ENCODE peak calls at places on chromosomes 1 and 21, in five cellular contexts. One of them, this sample, is unnamed.

GRCh38 chr1:97571760-97572159 is 349.1 kb downstream of the DPYD start:
- DNase-seq in dorsolateral prefrontal cortex: no peak
- DNase-seq in HTR-8/SVneo: no peak
- DNase-seq in activated CD8-positive, alpha-beta memory T cell treated with anti-CD3 and anti-CD28 coated beads for 1 hour: no peak
- DNase-seq in glutamatergic neuron: no peak
- DNase-seq in this sample: no peak

GRCh38 chr1:230516890-230517289 is 90.8 kb upstream of the PGBD5 start:
- DNase-seq in glutamatergic neuron: no peak
- DNase-seq in activated CD8-positive, alpha-beta memory T cell treated with anti-CD3 and anti-CD28 coated beads for 1 hour: no peak
- DNase-seq in HTR-8/SVneo: no peak
- DNase-seq in dorsolateral prefrontal cortex: no peak
- DNase-seq in this sample: no peak

GRCh38 chr1:68011786-68012375 is 38.5 kb downstream of the DIRAS3 start:
- DNase-seq in glutamatergic neuron: no peak
- DNase-seq in activated CD8-positive, alpha-beta memory T cell treated with anti-CD3 and anti-CD28 coated beads for 1 hour: no peak
- DNase-seq in dorsolateral prefrontal cortex: no peak
- DNase-seq in HTR-8/SVneo: no peak
- DNase-seq in this sample: no peak

GRCh38 chr1:229819091-229819490 is 193.0 kb downstream of the URB2 start:
- DNase-seq in glutamatergic neuron: no peak
- DNase-seq in dorsolateral prefrontal cortex: no peak
- DNase-seq in activated CD8-positive, alpha-beta memory T cell treated with anti-CD3 and anti-CD28 coated beads for 1 hour: no peak
- DNase-seq in HTR-8/SVneo: no peak
- DNase-seq in this sample: no peak

GRCh38 chr1:173779946-173780345 is 44.5 kb upstream of the DARS2 start:
- DNase-seq in dorsolateral prefrontal cortex: no peak
- DNase-seq in activated CD8-positive, alpha-beta memory T cell treated with anti-CD3 and anti-CD28 coated beads for 1 hour: no peak
- DNase-seq in HTR-8/SVneo: no peak
- DNase-seq in glutamatergic neuron: no peak
- DNase-seq in this sample: no peak

GRCh38 chr1:67704351-67704750 is 19.4 kb downstream of the GADD45A start:
- DNase-seq in dorsolateral prefrontal cortex: no peak
- DNase-seq in HTR-8/SVneo: no peak
- DNase-seq in activated CD8-positive, alpha-beta memory T cell treated with anti-CD3 and anti-CD28 coated beads for 1 hour: no peak
- DNase-seq in glutamatergic neuron: no peak
- DNase-seq in this sample: no peak

GRCh38 chr1:226884966-226885820 is 14.8 kb downstream of the PSEN2 start:
- DNase-seq in HTR-8/SVneo: no peak
- DNase-seq in glutamatergic neuron: no peak
- DNase-seq in dorsolateral prefrontal cortex: no peak
- DNase-seq in activated CD8-positive, alpha-beta memory T cell treated with anti-CD3 and anti-CD28 coated beads for 1 hour: no peak
- DNase-seq in this sample: no peak

GRCh38 chr1:151132676-151133338 is 13.6 kb downstream of the SEMA6C start:
- DNase-seq in dorsolateral prefrontal cortex: no peak
- DNase-seq in activated CD8-positive, alpha-beta memory T cell treated with anti-CD3 and anti-CD28 coated beads for 1 hour: no peak
- DNase-seq in glutamatergic neuron: peak; percentile 46
- DNase-seq in HTR-8/SVneo: no peak
- DNase-seq in this sample: no peak

GRCh38 chr1:184020855-184021254 is 16.7 kb downstream of the COLGALT2 start:
- DNase-seq in activated CD8-positive, alpha-beta memory T cell treated with anti-CD3 and anti-CD28 coated beads for 1 hour: no peak
- DNase-seq in glutamatergic neuron: no peak
- DNase-seq in HTR-8/SVneo: no peak
- DNase-seq in dorsolateral prefrontal cortex: no peak
- DNase-seq in this sample: no peak

GRCh38 chr21:45480701-45481500 is 61.3 kb downstream of the SLC19A1 start:
- DNase-seq in glutamatergic neuron: no peak
- DNase-seq in activated CD8-positive, alpha-beta memory T cell treated with anti-CD3 and anti-CD28 coated beads for 1 hour: no peak
- DNase-seq in dorsolateral prefrontal cortex: no peak
- DNase-seq in HTR-8/SVneo: no peak
- DNase-seq in this sample: no peak

GRCh38 chr1:26164036-26164927 is 4.5 kb downstream of the C1orf232 start:
- DNase-seq in HTR-8/SVneo: no peak
- DNase-seq in dorsolateral prefrontal cortex: peak; percentile 48
- DNase-seq in glutamatergic neuron: peak; percentile 83
- DNase-seq in activated CD8-positive, alpha-beta memory T cell treated with anti-CD3 and anti-CD28 coated beads for 1 hour: no peak
- DNase-seq in this sample: peak; percentile 55

GRCh38 chr1:29878501-29878900 is 642.2 kb downstream of the PTPRU start:
- DNase-seq in glutamatergic neuron: no peak
- DNase-seq in dorsolateral prefrontal cortex: no peak
- DNase-seq in HTR-8/SVneo: no peak
- DNase-seq in activated CD8-positive, alpha-beta memory T cell treated with anti-CD3 and anti-CD28 coated beads for 1 hour: no peak
- DNase-seq in this sample: no peak

GRCh38 chr1:222815367-222815765 is 527 bp downstream of the DISP1 start:
- DNase-seq in dorsolateral prefrontal cortex: peak; percentile 51
- DNase-seq in HTR-8/SVneo: no peak
- DNase-seq in activated CD8-positive, alpha-beta memory T cell treated with anti-CD3 and anti-CD28 coated beads for 1 hour: peak; percentile 22
- DNase-seq in glutamatergic neuron: peak; percentile 51
- DNase-seq in this sample: no peak

GRCh38 chr1:186514367-186514766 is 53.5 kb upstream of the PDC start:
- DNase-seq in activated CD8-positive, alpha-beta memory T cell treated with anti-CD3 and anti-CD28 coated beads for 1 hour: no peak
- DNase-seq in dorsolateral prefrontal cortex: no peak
- DNase-seq in HTR-8/SVneo: no peak
- DNase-seq in glutamatergic neuron: no peak
- DNase-seq in this sample: no peak

GRCh38 chr21:46097826-46098286 is at the start of gene COL6A2:
- DNase-seq in activated CD8-positive, alpha-beta memory T cell treated with anti-CD3 and anti-CD28 coated beads for 1 hour: no peak
- DNase-seq in dorsolateral prefrontal cortex: no peak
- DNase-seq in HTR-8/SVneo: peak; percentile 75
- DNase-seq in glutamatergic neuron: peak; percentile 76
- DNase-seq in this sample: no peak

GRCh38 chr21:35616090-35616489 is 444.2 kb downstream of the SETD4 start:
- DNase-seq in glutamatergic neuron: no peak
- DNase-seq in activated CD8-positive, alpha-beta memory T cell treated with anti-CD3 and anti-CD28 coated beads for 1 hour: no peak
- DNase-seq in dorsolateral prefrontal cortex: no peak
- DNase-seq in HTR-8/SVneo: no peak
- DNase-seq in this sample: no peak

GRCh38 chr1:214514819-214515383 is 36.5 kb downstream of the PTPN14 start:
- DNase-seq in HTR-8/SVneo: no peak
- DNase-seq in glutamatergic neuron: no peak
- DNase-seq in activated CD8-positive, alpha-beta memory T cell treated with anti-CD3 and anti-CD28 coated beads for 1 hour: no peak
- DNase-seq in dorsolateral prefrontal cortex: no peak
- DNase-seq in this sample: no peak

This sample was measured in substantia nigra.